ENCODE peak calls at places on chromosomes 13 and 19, in six cellular contexts. E, R, A, Q, N and M are unnamed samples.

GRCh38 chr19:44712864-44713515 is 14.0 kb downstream of the CEACAM16 start:
- DNase-seq in A (no peak), R (no peak), Q (no peak), N (no peak), E (no peak), M (no peak)

GRCh38 chr19:5345895-5346386 is 5.3 kb upstream of the PTPRS start:
- DNase-seq in Q (no peak), A (no peak), E (no peak), N (no peak), R (no peak), M (peak; percentile 25)

GRCh38 chr13:75749407-75749806 is 113.3 kb downstream of the LMO7 start:
- DNase-seq in Q (no peak), A (peak; percentile 32), R (no peak), E (no peak), N (no peak), M (no peak)

GRCh38 chr19:45113628-45114027 is 20.6 kb downstream of the PPP1R37 start:
- DNase-seq in R (no peak), A (no peak), N (no peak), Q (no peak), E (no peak), M (no peak)

GRCh38 chr13:88085036-88085435 is 413.9 kb downstream of the SLITRK5 start:
- DNase-seq in E (no peak), Q (no peak), R (no peak), A (no peak), N (no peak), M (no peak)

GRCh38 chr19:8204961-8205360 is 4.2 kb upstream of the CERS4 start:
- DNase-seq in Q (no peak), A (no peak), N (no peak), R (no peak), E (no peak), M (no peak)

GRCh38 chr13:94641432-94641941 is 39.8 kb downstream of the GPR180 start:
- DNase-seq in R (peak; percentile 41), Q (no peak), E (no peak), A (no peak), N (no peak), M (no peak)

GRCh38 chr19:10036601-10037071 is 23.4 kb downstream of the RDH8 start:
- DNase-seq in R (no peak), A (no peak), N (no peak), Q (no peak), E (no peak), M (no peak)

GRCh38 chr19:1251233-1251502 is 2.8 kb downstream of the MIDN start:
- DNase-seq in N (no peak), Q (no peak), R (no peak), A (no peak), E (no peak), M (no peak)

GRCh38 chr13:27353166-27353583 is 71.2 kb upstream of the GTF3A start:
- DNase-seq in N (no peak), R (no peak), E (no peak), Q (no peak), A (no peak), M (peak; percentile 49)

GRCh38 chr13:44013666-44014291 is 134.1 kb downstream of the LACC1 start:
- DNase-seq in Q (no peak), R (peak; percentile 47), N (no peak), E (no peak), A (no peak), M (peak; percentile 98)
- H3K27me3 ChIP-seq in Q (no peaks in the 10 kb centered on the region), R (no peaks in the 10 kb centered on the region), N (no peaks in the 10 kb centered on the region), E (no peaks in the 10 kb centered on the region), A (no peaks in the 10 kb centered on the region), M (no peaks in the 10 kb centered on the region)

DNA sequence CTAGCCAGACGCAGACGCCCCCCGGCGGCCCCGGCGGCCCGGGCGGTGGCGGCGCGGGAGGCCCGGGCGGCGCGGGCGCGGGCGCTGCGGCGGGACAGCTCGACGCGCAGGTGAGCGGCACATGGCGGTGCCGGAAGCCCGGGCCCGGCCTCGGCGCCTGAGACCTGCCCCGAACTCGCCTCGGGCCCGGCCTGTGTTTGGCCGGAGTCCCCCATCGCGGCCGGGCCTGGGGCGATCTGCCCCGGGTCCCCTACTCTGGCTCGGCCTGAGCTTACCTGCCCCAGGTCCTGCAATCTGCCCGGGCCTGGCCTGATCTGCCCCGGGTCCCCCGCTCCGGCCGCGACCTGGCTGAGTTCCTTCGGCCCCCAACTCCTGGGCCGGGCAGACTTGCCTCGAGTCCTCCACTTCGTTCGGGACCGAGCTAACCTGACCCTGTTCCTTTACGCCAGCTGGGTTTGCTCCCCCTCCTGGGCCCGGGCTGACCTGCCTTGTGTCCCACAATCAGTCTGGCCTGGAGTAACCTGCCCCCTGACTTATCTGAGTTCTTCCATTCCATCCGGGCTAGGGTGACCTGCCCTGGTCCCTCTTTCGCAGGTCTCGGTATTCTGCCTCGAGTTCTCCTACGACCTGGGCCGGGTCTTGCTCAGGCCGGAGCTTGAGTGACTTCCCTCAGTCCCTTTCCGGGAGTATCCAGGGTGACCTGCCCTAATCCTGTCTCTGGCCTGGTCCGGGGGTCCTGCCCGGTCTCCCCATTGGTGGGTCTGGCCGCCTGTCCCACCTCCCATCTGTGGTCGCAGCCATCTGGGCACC is 777 bp downstream of the UPF1 start:
- DNase-seq in R (no peak), E (no peak), N (no peak), Q (no peak), A (no peak), M (no peak)
- TF ChIP-seq CTCF in R (peak; percentile 34), E (peak; percentile 12), N (peak; percentile 7), Q (peak; percentile 17), A (no peak), M (peak; percentile 26)

GRCh38 chr19:23070353-23070781 is 46.5 kb upstream of the ZNF730 start:
- DNase-seq in E (peak; percentile 33), Q (no peak), N (no peak), R (no peak), A (no peak), M (no peak)

GRCh38 chr19:23071087-23071511 is 45.7 kb upstream of the ZNF730 start:
- DNase-seq in E (peak; percentile 37), R (no peak), Q (no peak), A (no peak), N (no peak), M (no peak)

DNA sequence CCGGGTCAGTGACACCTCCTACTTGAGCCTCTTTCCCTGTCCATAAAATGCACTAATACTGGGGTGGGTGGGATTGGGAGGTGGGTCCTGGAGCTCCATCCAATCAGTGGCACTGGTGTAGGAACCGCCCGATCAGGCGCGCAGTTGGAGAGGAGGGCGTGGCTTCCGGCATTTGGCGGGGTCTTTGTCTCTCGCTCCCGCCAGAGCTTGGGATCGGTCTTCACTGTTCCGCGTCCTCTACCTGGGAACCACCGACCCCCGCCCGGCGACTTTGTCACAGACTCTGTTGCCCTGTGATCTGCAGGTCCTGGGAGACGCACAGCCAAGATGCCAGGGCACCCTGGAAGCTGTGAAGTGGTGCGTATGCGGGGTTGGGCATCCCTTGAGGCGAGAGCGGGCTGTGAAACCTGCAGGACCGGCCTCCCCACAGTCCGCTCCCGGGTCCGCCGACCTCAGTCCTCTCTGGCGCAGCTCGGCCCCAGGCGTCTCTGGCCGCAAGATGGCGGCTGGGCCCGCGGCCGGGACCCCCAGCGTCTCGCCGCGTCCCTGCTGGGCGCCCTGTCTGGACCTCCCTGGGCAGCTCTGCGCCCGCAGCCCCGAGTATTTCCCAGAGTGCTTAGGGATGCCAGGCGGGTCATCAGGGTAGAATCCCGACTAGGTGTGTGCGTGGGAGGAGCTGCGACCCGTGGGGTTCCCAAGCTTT is 41.6 kb upstream of the ZNF730 start:
- DNase-seq in E (peak; percentile 58), Q (peak; percentile 80), N (no peak), R (no peak), A (no peak), M (peak; percentile 43)
- H3K4me3 ChIP-seq in E (peak overlapping the region; percentile 69), Q (peak overlapping the region; percentile 60), N (no peak overlapping the region), R (peak overlapping the region; percentile 68), A (peak overlapping the region; percentile 75), M (peak overlapping the region; percentile 80)

GRCh38 chr13:36432106-36432544 is at the start of gene CCNA1:
- DNase-seq in E (peak; percentile 16), R (no peak), N (no peak), Q (peak; percentile 71), A (no peak), M (no peak)

GRCh38 chr13:36430247-36431203 is 1.8 kb upstream of the CCNA1 start:
- DNase-seq in E (peak; percentile 18), A (no peak), Q (no peak), N (no peak), R (no peak), M (no peak)

GRCh38 chr13:36428083-36428482 is 4.2 kb upstream of the CCNA1 start:
- DNase-seq in A (no peak), E (no peak), N (no peak), R (no peak), Q (no peak), M (peak; percentile 37)

GRCh38 chr13:36436811-36437210 is 4.5 kb downstream of the CCNA1 start:
- DNase-seq in Q (no peak), N (no peak), R (no peak), A (no peak), E (no peak), M (no peak)

GRCh38 chr13:36431204-36432105 is 840 bp upstream of the CCNA1 start:
- DNase-seq in E (peak; percentile 17), N (no peak), Q (peak; percentile 74), R (no peak), A (no peak), M (no peak)
- H3K27me3 ChIP-seq in E (no peaks in the 10 kb centered on the region), N (no peaks in the 10 kb centered on the region), Q (peaks cover 43% of the 10 kb centered on the region), R (peaks cover 20% of the 10 kb centered on the region), A (no peaks in the 10 kb centered on the region), M (peaks cover 15% of the 10 kb centered on the region)

GRCh38 chr19:48169974-48170803 is at the start of the genes LIG1 and ZSWIM9:
- DNase-seq in A (peak; percentile 51), N (peak; percentile 87), R (peak; percentile 76), Q (peak; percentile 97), E (peak; percentile 91), M (peak; percentile 72)
- TF ChIP-seq CTCF in A (no peak), N (no peak), R (no peak), Q (no peak), E (peak; percentile 21), M (no peak)

GRCh38 chr13:31043891-31044657 is 111.6 kb downstream of the TEX26 start:
- DNase-seq in E (peak; percentile 73), R (no peak), A (peak; percentile 28), N (peak; percentile 78), Q (peak; percentile 88), M (no peak)

GRCh38 chr13:31038834-31039552 is 106.5 kb downstream of the TEX26 start:
- DNase-seq in R (no peak), E (no peak), Q (no peak), N (no peak), A (no peak), M (peak; percentile 66)

GRCh38 chr13:31044658-31045620 is 112.5 kb downstream of the TEX26 start:
- DNase-seq in R (no peak), Q (no peak), E (no peak), A (no peak), N (peak; percentile 60), M (no peak)

GRCh38 chr13:31042501-31043165 is 110.2 kb downstream of the TEX26 start:
- DNase-seq in A (no peak), Q (no peak), N (no peak), R (no peak), E (no peak), M (no peak)

GRCh38 chr13:31042084-31042483 is 109.6 kb downstream of the TEX26 start:
- DNase-seq in E (no peak), Q (no peak), N (no peak), R (no peak), A (no peak), M (no peak)
- H3K4me3 ChIP-seq in E (no peak overlapping the region), Q (no peak overlapping the region), N (no peak overlapping the region), R (no peak overlapping the region), A (no peak overlapping the region), M (no peak overlapping the region)